ENCODE peak calls at places on chromosomes 11 and 22, in four cellular contexts. B is neural progenitor cell, S is IMR-90, X is cardiac fibroblast. J is an unnamed sample.

GRCh38 chr11:32870676-32871075 is 21.9 kb upstream of the QSER1 start:
- DNase-seq in B (peak; percentile 44), S (no peak), X (peak; percentile 4), J (no peak)

GRCh38 chr11:59135648-59136461 is 6.8 kb upstream of the FAM111A start:
- DNase-seq in B (peak; percentile 84), S (peak; percentile 66), X (peak; percentile 83), J (peak; percentile 74)

GRCh38 chr22:37401401-37401859 is 25.8 kb downstream of the ELFN2 start:
- DNase-seq in B (no peak), S (peak; percentile 23), X (peak; percentile 79), J (peak; percentile 64)

GRCh38 chr11:122230387-122230760 is 114.4 kb upstream of the BLID start:
- DNase-seq in B (no peak), S (peak; percentile 67), X (no peak), J (no peak)

GRCh38 chr11:15873501-15873900 is 482.8 kb downstream of the SOX6 start:
- DNase-seq in B (no peak), S (no peak), X (no peak), J (no peak)

GRCh38 chr11:16986434-16987204 is 27.6 kb downstream of the PLEKHA7 start:
- DNase-seq in B (no peak), S (no peak), X (peak; percentile 13), J (no peak)

GRCh38 chr11:131373756-131374155 is 3.3 kb downstream of the NTM start:
- DNase-seq in B (no peak), S (no peak), X (no peak), J (no peak)

GRCh38 chr11:120632579-120632978 is 121.0 kb downstream of the GRIK4 start:
- DNase-seq in B (no peak), S (no peak), X (no peak), J (no peak)

GRCh38 chr11:65415499-65416340 is 6.9 kb upstream of the NEAT1 start:
- DNase-seq in B (peak; percentile 21), S (no peak), X (no peak), J (no peak)

GRCh38 chr11:41954034-41954433 is 494.6 kb upstream of the LRRC4C start:
- DNase-seq in B (no peak), S (no peak), X (peak; percentile 39), J (no peak)

GRCh38 chr22:35766654-35767580 is 49.2 kb downstream of the APOL5 start:
- DNase-seq in B (peak; percentile 72), S (no peak), X (peak; percentile 61), J (peak; percentile 57)

GRCh38 chr11:71112454-71112853 is 139.9 kb downstream of the SHANK2 start:
- DNase-seq in B (no peak), S (no peak), X (no peak), J (no peak)

GRCh38 chr11:69372589-69373250 is 78.8 kb downstream of the MYEOV start:
- DNase-seq in B (no peak), S (no peak), X (no peak), J (no peak)

GRCh38 chr22:48954781-48955311 is 872.8 kb downstream of the BRD1 start:
- DNase-seq in B (no peak), S (no peak), X (no peak), J (no peak)

GRCh38 chr22:35380537-35381423 is at the start of gene HMOX1:
- DNase-seq in B (peak; percentile 91), S (peak; percentile 85), X (peak; percentile 97), J (peak; percentile 95)

GRCh38 chr11:61102667-61103491 is 590 bp downstream of the CD5 start:
- DNase-seq in B (no peak), S (no peak), X (no peak), J (no peak)

DNA sequence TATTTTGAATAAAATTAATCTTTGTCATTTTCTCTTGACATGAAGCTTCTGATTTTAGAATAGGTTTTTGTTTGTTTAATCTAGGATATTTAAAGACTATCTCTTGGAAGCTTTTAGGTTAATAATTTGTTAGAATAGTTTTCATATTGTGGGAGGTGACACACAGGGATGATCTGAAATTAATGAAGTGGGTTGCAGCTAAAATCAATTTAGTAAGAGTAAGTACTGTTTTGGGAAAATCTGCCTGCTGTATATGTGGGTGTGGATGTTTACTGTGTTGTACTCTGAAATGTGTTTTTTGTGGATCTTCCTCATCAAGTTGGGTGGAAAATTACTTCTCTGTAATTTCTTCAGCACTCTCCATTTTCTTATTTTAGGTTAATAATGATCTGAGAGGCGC is 67.3 kb downstream of the BID start:
- DNase-seq in B (no peak), S (no peak), X (peak; percentile 3), J (no peak)
- H3K4me3 ChIP-seq in B (no peak overlapping the region), S (peak overlapping the region; percentile 34), X (peak overlapping the region; percentile 21), J (peak overlapping the region; percentile 48)

DNA sequence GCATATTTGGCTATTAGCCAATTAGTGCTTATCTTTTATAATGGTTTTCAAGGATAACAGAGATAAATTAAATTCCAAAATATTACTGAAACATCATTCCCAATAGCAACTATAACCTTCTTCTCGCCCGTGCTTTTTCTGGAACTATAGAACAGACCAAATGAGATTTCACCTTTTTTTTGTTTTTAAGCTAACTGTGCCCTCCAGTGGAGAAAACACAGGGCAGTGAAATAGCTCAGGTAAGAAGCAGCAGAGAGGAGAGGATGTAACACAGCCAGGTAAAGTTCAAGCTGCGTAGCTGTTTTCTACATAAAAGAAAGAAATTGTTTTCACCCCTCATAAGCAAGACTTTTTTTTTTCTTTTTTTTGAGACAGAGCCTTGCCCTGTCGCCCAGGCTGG is 28.2 kb downstream of the HSD17B12 start:
- DNase-seq in B (no peak), S (no peak), X (peak; percentile 32), J (no peak)
- TF ChIP-seq CTCF in B (peak; percentile 25), S (peak; percentile 24), X (no peak), J (peak; percentile 37)

DNA sequence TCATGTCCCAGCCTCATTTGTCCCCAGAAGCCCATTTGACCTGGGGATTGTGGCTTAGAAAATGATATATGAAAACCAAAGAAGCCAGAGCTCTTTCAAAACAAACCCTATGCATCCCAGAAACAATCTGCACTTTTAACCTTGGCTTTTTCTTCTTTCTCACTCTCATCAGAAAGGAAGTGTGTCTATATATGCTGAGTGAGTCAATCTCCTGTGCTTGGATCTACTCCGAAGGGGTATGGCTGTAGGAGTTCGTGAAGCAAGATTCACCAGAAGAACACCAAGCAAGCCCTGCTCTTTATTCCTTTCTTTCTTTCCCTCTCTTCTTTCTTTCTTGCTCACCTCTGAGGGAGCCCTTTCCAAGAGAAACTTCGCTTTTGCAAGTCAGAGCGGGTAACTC is 636 bp downstream of the PAMR1 start:
- DNase-seq in B (no peak), S (peak; percentile 68), X (peak; percentile 48), J (no peak)
- H3K4me3 ChIP-seq in B (peak overlapping the region; percentile 85), S (peak overlapping the region; percentile 94), X (peak overlapping the region; percentile 80), J (peak overlapping the region; percentile 94)

GRCh38 chr22:41021039-41021654 is 70.0 kb downstream of the RBX1 start:
- DNase-seq in B (peak; percentile 10), S (no peak), X (no peak), J (no peak)

GRCh38 chr22:41023299-41023623 is 69.1 kb upstream of the EP300 start:
- DNase-seq in B (peak; percentile 21), S (no peak), X (no peak), J (no peak)

GRCh38 chr22:41022470-41023298 is 69.7 kb upstream of the EP300 start:
- DNase-seq in B (peak; percentile 91), S (peak; percentile 76), X (peak; percentile 94), J (peak; percentile 94)

DNA sequence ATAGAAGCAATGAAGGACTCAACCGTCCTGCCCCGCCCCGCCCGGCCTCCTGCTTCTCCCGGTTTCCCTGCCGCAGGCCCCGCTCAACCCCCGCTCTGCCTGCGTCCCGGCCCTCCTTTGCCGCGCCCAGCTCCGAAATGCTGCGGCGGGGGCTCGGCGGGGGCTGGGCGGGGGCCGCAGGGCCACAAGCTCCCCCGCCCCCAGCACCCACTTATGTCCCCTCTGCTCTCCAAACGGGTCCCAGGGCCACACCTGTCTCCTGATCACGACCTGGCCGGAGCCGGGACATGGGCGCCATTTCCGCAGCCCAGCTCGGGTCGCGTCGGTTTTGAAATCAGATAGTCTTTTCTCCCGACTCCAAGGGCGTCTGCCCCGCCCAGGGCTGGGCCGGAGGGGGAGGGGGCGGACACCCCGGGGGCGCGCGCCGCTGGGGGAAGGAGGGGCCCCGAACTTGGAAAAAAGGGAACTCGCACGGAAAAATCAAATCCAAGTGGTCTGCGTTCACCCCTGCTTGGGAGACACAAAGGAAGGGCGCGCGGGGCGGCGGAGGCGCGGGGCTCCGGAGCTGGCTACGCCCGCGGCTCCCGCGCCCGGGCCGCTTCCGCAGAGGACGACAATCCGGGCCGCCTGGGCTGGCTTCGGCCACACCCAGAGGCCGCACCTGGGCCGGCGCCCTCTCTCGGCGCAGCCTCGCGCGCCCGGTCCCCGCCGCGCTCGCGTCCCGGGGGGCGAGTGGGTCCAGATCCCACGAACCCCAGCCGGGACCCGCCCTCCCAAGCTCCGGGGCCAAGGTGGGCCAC is 70.5 kb upstream of the EP300 start:
- DNase-seq in B (peak; percentile 76), S (peak; percentile 16), X (peak; percentile 69), J (peak; percentile 61)
- TF ChIP-seq CTCF in B (no peak), S (no peak), X (no peak), J (no peak)

GRCh38 chr11:1772270-1773130 is 8.8 kb upstream of the CTSD start:
- DNase-seq in B (peak; percentile 79), S (peak; percentile 91), X (peak; percentile 89), J (peak; percentile 88)
- H3K4me3 ChIP-seq in B (no peak overlapping the region), S (peak overlapping the region; percentile 7), X (no peak overlapping the region), J (peak overlapping the region; percentile 34)

DNA sequence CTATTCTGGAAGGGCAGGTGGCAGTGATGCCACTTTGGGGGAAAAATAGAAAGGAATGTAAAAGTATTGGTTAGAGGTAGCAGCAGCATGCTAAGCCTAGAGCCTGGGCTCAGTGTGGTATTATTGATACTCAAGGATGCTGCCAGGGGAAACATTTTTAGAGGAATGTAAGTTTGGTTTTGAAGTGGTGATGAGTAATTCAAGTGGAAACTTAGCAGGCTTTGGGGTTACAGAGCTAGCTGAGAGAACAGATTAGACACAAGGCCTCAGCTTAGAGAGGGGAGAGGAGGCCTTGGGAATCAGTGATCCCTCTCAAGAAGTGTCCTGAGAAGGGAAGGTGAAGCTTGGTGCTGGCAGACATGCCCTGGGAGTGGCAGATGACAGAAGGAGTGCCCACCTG is 32.9 kb upstream of the DDI1 start:
- DNase-seq in B (no peak), S (peak; percentile 64), X (peak; percentile 43), J (peak; percentile 9)
- TF ChIP-seq CTCF in B (no peak), S (no peak), X (no peak), J (no peak)

DNA sequence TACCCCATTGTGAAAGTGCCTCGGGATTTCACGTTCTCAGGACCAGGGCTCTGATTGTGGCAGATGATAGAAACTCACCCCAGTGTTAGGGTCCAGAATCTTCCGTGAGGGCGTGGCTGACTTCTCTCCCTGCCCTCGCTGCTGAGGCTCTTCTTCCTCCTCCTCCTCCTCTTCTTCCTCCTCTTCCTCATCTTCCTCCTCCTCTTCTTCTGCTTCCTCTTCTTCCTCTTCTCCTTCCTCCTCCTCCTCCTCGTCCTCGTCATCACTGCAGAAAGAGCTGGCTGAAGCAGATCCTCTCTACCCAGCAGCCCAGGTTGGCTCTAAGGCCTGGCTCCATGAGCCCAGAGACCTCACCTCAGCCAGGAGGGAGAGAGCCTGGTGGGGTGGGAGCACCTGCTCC is 13.5 kb upstream of the CHADL start:
- DNase-seq in B (no peak), S (no peak), X (no peak), J (no peak)
- H3K4me3 ChIP-seq in B (no peak overlapping the region), S (no peak overlapping the region), X (no peak overlapping the region), J (no peak overlapping the region)

DNA sequence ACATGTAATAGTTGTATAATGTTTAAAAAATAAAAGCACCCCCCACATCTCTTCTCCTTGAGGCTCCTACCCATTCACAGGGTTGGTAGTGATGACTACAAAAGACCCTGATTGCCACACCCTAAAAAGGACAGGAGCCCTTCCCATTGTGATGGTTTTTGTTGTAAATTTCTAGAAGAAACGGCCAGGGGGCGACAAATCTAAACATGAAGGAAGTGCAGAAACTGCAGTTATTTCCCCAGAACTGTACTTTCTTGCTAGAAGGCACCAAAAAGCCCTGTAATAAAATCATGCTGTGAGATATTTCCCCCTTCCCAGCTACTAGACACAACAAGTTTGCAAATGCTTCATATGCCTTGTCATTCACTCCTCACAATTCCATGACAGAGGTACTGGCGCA is 10.8 kb downstream of the PRR5L start:
- DNase-seq in B (peak; percentile 66), S (no peak), X (peak; percentile 75), J (peak; percentile 54)
- TF ChIP-seq CTCF in B (peak; percentile 69), S (no peak), X (peak; percentile 61), J (peak; percentile 38)

J was measured in fibroblast of villous mesenchyme.